ENCODE peak calls at places on chromosomes 7 and 10, in nine cellular contexts. Q is CD8-positive, alpha-beta T cell; C is lung; B is choroid plexus epithelial cell; P is prostate gland; U is fibroblast of lung; O is psoas muscle; W is cardiac muscle cell; R is heart left ventricle. F is an unnamed sample.

GRCh38 chr10:121927361-121927840 is 430 bp downstream of the ATE1 start:
- DNase-seq in R (peak; percentile 73), Q (no peak), O (peak; percentile 77), C (peak; percentile 34), W (peak; percentile 67), P (peak; percentile 46), B (no peak), U (peak; percentile 32), F (no peak)

GRCh38 chr10:50991496-50992355 is 82.6 kb upstream of the PRKG1 start:
- DNase-seq in O (peak; percentile 84), U (peak; percentile 84), C (peak; percentile 58), P (peak; percentile 10), B (peak; percentile 60), W (peak; percentile 58), Q (no peak), R (peak; percentile 82), F (no peak)

GRCh38 chr7:135233570-135233969 is at the start of gene STRA8:
- DNase-seq in U (no peak), C (peak; percentile 16), P (no peak), O (no peak), R (no peak), B (no peak), W (no peak), Q (peak; percentile 35), F (no peak)

GRCh38 chr7:8131694-8132605 is 130.0 kb downstream of the ICA1 start:
- DNase-seq in B (no peak), R (no peak), W (no peak), O (no peak), Q (peak; percentile 72), C (no peak), P (no peak), U (no peak), F (no peak)

GRCh38 chr7:133984023-133984422 is 143.1 kb upstream of the LRGUK start:
- DNase-seq in B (peak; percentile 15), C (no peak), U (no peak), P (no peak), Q (no peak), W (no peak), R (no peak), O (no peak), F (no peak)

GRCh38 chr10:125034671-125035070 is 92.7 kb downstream of the ZRANB1 start:
- DNase-seq in R (no peak), B (peak; percentile 39), P (no peak), O (no peak), U (peak; percentile 44), C (no peak), Q (no peak), W (no peak), F (no peak)

GRCh38 chr7:146331369-146331768 is 214.8 kb downstream of the CNTNAP2 start:
- DNase-seq in O (no peak), B (no peak), Q (no peak), C (no peak), W (no peak), P (no peak), R (no peak), U (no peak), F (no peak)

GRCh38 chr10:79507436-79508167 is 4.7 kb upstream of the EIF5AL1 start:
- DNase-seq in W (no peak), C (no peak), B (no peak), R (no peak), U (no peak), O (no peak), P (no peak), Q (no peak), F (peak; percentile 50)

GRCh38 chr10:53997953-53998352 is 803.1 kb downstream of the PCDH15 start:
- DNase-seq in U (peak; percentile 18), O (no peak), P (no peak), R (no peak), B (peak; percentile 1), C (no peak), Q (no peak), W (peak; percentile 21), F (no peak)

GRCh38 chr7:27241189-27242045 is 1.2 kb upstream of the EVX1 start:
- DNase-seq in W (no peak), Q (no peak), C (no peak), U (no peak), P (no peak), R (no peak), O (no peak), B (no peak), F (no peak)

GRCh38 chr10:131738396-131738735 is 162.4 kb upstream of the PPP2R2D start:
- DNase-seq in U (no peak), Q (no peak), P (no peak), W (no peak), R (no peak), O (no peak), B (no peak), C (no peak), F (no peak)

GRCh38 chr7:128812514-128813168 is 17.6 kb upstream of the FLNC start:
- DNase-seq in O (peak; percentile 70), R (peak; percentile 70), U (no peak), W (no peak), Q (no peak), C (no peak), P (no peak), B (peak; percentile 66), F (no peak)

GRCh38 chr7:95396136-95397032 is at the start of gene PON3:
- DNase-seq in C (peak; percentile 50), Q (no peak), O (peak; percentile 50), P (no peak), B (no peak), W (no peak), R (peak; percentile 41), U (no peak), F (no peak)

GRCh38 chr7:139875821-139876241 is 46.8 kb downstream of the TBXAS1 start:
- DNase-seq in P (no peak), B (no peak), W (no peak), U (no peak), R (no peak), C (no peak), Q (no peak), O (no peak), F (no peak)

GRCh38 chr10:32077896-32078295 is 21.7 kb upstream of the KIF5B start:
- DNase-seq in W (no peak), C (no peak), O (peak; percentile 63), B (peak; percentile 44), R (peak; percentile 52), Q (no peak), P (no peak), U (peak; percentile 73), F (peak; percentile 46)

GRCh38 chr7:35722054-35722849 is 27.3 kb upstream of the HERPUD2 start:
- DNase-seq in B (no peak), W (no peak), U (no peak), O (no peak), R (no peak), Q (no peak), C (no peak), P (no peak), F (no peak)

GRCh38 chr7:8303904-8304528 is 42.0 kb upstream of the ICA1 start:
- DNase-seq in R (no peak), O (no peak), U (no peak), P (no peak), W (no peak), Q (no peak), B (no peak), C (no peak), F (no peak)

GRCh38 chr10:125209591-125210373 is 49.4 kb upstream of the CTBP2 start:
- DNase-seq in Q (no peak), O (no peak), P (no peak), R (no peak), B (peak; percentile 43), W (no peak), C (no peak), U (peak; percentile 31), F (no peak)

GRCh38 chr7:69638674-69639073 is 40.4 kb downstream of the AUTS2 start:
- DNase-seq in U (no peak), W (no peak), C (no peak), B (no peak), O (no peak), P (no peak), Q (no peak), R (no peak), F (no peak)

DNA sequence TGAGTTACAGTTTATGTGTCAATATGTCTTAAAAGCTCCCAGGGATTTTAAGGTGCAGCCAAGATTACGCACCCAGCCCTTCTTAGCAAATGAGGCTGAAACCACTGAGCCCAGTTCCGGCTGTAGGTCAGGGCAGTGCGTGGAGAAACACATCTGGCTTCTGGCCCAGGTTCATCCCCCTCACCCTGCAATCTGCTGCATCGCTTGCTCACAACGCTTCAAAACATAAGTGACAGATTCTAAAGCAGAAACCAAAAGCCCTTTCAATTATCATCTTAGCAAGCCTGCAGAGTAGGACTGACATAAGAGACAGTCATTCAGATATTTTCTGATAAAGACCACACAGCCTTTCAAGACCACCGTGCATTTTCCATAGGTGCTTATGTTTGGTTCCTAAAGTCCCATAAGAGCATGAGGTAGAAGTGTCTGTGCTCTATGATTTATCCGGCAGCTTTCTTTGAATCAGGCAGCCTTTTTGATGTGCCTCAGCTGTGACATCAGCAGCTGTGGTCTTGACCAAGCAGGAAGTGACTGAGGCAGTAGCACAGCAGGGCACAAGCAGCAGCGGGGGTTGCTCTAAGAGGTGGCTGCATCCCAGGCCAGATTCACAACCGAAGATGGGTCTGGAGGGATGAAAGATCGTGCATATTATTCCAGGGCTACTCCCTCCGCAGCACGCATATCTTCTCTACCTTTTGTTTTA is 72.1 kb upstream of the LYZL2 start:
- DNase-seq in R (no peak), P (no peak), O (no peak), Q (peak; percentile 78), B (peak; percentile 85), U (peak; percentile 57), C (no peak), W (no peak), F (peak; percentile 32)
- H3K4me3 ChIP-seq in R (no peak overlapping the region), P (no peak overlapping the region), O (no peak overlapping the region), Q (peak overlapping the region; percentile 1), B (peak overlapping the region; percentile 16), U (peak overlapping the region; percentile 22), C (no peak overlapping the region), W (no peak overlapping the region), F (peak overlapping the region; percentile 5)

DNA sequence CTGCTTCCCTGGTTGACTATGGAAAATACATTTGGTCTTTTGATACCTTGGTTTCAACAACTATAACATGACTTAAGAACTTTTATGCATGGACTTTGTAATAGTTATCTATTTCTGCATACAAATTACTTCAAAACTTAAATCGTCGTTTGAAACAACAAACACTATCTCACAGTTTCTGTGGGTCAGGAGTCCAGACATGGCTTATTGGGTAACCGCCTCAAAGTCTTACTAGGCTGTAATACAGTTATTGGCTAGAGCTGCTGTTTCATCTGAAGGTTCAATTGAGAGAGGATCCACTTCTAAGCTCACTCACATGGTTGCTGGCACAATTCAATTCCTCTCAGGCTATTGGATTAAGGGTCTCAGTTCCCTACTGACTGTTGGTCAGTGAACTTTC is 135.1 kb downstream of the LYZL1 start:
- DNase-seq in P (no peak), B (no peak), W (no peak), C (no peak), U (no peak), O (no peak), R (no peak), Q (no peak), F (no peak)
- H3K4me3 ChIP-seq in P (no peak overlapping the region), B (no peak overlapping the region), W (no peak overlapping the region), C (no peak overlapping the region), U (no peak overlapping the region), O (no peak overlapping the region), R (no peak overlapping the region), Q (no peak overlapping the region), F (no peak overlapping the region)

GRCh38 chr10:49609283-49610014 is 661 bp upstream of the SLC18A3 start:
- DNase-seq in O (peak; percentile 39), W (peak; percentile 29), C (no peak), B (no peak), Q (no peak), U (no peak), P (no peak), R (no peak), F (no peak)
- H3K4me3 ChIP-seq in O (peak overlapping the region; percentile 38), W (peak overlapping the region; percentile 29), C (no peak overlapping the region), B (no peak overlapping the region), Q (no peak overlapping the region), U (no peak overlapping the region), P (no peak overlapping the region), R (no peak overlapping the region), F (no peak overlapping the region)

GRCh38 chr10:65065278-65065677 is 1544.1 kb downstream of the REEP3 start:
- DNase-seq in Q (no peak), P (no peak), C (no peak), W (no peak), R (no peak), O (no peak), U (no peak), B (no peak), F (no peak)
- H3K4me3 ChIP-seq in Q (no peak overlapping the region), P (no peak overlapping the region), C (no peak overlapping the region), W (no peak overlapping the region), R (no peak overlapping the region), O (no peak overlapping the region), U (no peak overlapping the region), B (no peak overlapping the region), F (no peak overlapping the region)